ENCODE peak calls at places on chromosome 15, in four cellular contexts. One of them, this sample, is unnamed.

GRCh38 chr15:60751985-60752952 is 273.3 kb upstream of the ICE2 start:
- DNase-seq in K562: no peak
- DNase-seq in GM12878: no peak
- DNase-seq in WTC11: no peak
- DNase-seq in this sample: peak

GRCh38 chr15:33392453-33392852 is 81.7 kb downstream of the RYR3 start:
- DNase-seq in GM12878: no peak
- DNase-seq in K562: no peak
- DNase-seq in WTC11: peak
- DNase-seq in this sample: no peak

GRCh38 chr15:64092075-64092820 is 1.4 kb downstream of the CIAO2A start:
- DNase-seq in K562: no peak
- DNase-seq in WTC11: no peak
- DNase-seq in GM12878: no peak
- DNase-seq in this sample: no peak

GRCh38 chr15:93719941-93720351 is 511.4 kb upstream of the MCTP2 start:
- DNase-seq in GM12878: no peak
- DNase-seq in K562: no peak
- DNase-seq in WTC11: no peak
- DNase-seq in this sample: no peak

GRCh38 chr15:96268421-96269204 is 61.9 kb upstream of the NR2F2 start:
- DNase-seq in WTC11: no peak
- DNase-seq in K562: no peak
- DNase-seq in GM12878: no peak
- DNase-seq in this sample: no peak

GRCh38 chr15:96560246-96560895 is 229.9 kb downstream of the NR2F2 start:
- DNase-seq in GM12878: no peak
- DNase-seq in WTC11: no peak
- DNase-seq in K562: no peak
- DNase-seq in this sample: peak

GRCh38 chr15:82985688-82986441 is at the start of gene RAMAC:
- DNase-seq in GM12878: peak
- DNase-seq in K562: peak
- DNase-seq in WTC11: peak
- DNase-seq in this sample: peak

GRCh38 chr15:50055333-50056278 is 63.4 kb downstream of the ATP8B4 start:
- DNase-seq in GM12878: no peak
- DNase-seq in WTC11: no peak
- DNase-seq in K562: no peak
- DNase-seq in this sample: no peak

GRCh38 chr15:87902772-87903388 is 353.7 kb downstream of the NTRK3 start:
- DNase-seq in WTC11: no peak
- DNase-seq in GM12878: no peak
- DNase-seq in K562: no peak
- DNase-seq in this sample: no peak

GRCh38 chr15:48858401-48858800 is 19.5 kb upstream of the EID1 start:
- DNase-seq in WTC11: no peak
- DNase-seq in K562: peak
- DNase-seq in GM12878: no peak
- DNase-seq in this sample: no peak

GRCh38 chr15:66741646-66742045 is 39.6 kb downstream of the SMAD6 start:
- DNase-seq in WTC11: no peak
- DNase-seq in GM12878: no peak
- DNase-seq in K562: no peak
- DNase-seq in this sample: no peak

GRCh38 chr15:68699124-68699880 is 120.5 kb downstream of the CORO2B start:
- DNase-seq in K562: peak
- DNase-seq in GM12878: no peak
- DNase-seq in WTC11: no peak
- DNase-seq in this sample: no peak

GRCh38 chr15:76684002-76684401 is 221.1 kb downstream of the SCAPER start:
- DNase-seq in K562: no peak
- DNase-seq in GM12878: no peak
- DNase-seq in WTC11: no peak
- DNase-seq in this sample: no peak

GRCh38 chr15:43911235-43911661 is 84.4 kb downstream of the WDR76 start:
- DNase-seq in WTC11: no peak
- DNase-seq in K562: no peak
- DNase-seq in GM12878: no peak
- DNase-seq in this sample: no peak

GRCh38 chr15:43912208-43912607 is 85.4 kb downstream of the WDR76 start:
- DNase-seq in GM12878: no peak
- DNase-seq in WTC11: no peak
- DNase-seq in K562: no peak
- DNase-seq in this sample: no peak

GRCh38 chr15:43915820-43916660 is 89.2 kb downstream of the WDR76 start:
- DNase-seq in GM12878: no peak
- DNase-seq in WTC11: no peak
- DNase-seq in K562: no peak
- DNase-seq in this sample: no peak

GRCh38 chr15:43913941-43914340 is 87.1 kb downstream of the WDR76 start:
- DNase-seq in K562: no peak
- DNase-seq in WTC11: no peak
- DNase-seq in GM12878: no peak
- DNase-seq in this sample: no peak

DNA sequence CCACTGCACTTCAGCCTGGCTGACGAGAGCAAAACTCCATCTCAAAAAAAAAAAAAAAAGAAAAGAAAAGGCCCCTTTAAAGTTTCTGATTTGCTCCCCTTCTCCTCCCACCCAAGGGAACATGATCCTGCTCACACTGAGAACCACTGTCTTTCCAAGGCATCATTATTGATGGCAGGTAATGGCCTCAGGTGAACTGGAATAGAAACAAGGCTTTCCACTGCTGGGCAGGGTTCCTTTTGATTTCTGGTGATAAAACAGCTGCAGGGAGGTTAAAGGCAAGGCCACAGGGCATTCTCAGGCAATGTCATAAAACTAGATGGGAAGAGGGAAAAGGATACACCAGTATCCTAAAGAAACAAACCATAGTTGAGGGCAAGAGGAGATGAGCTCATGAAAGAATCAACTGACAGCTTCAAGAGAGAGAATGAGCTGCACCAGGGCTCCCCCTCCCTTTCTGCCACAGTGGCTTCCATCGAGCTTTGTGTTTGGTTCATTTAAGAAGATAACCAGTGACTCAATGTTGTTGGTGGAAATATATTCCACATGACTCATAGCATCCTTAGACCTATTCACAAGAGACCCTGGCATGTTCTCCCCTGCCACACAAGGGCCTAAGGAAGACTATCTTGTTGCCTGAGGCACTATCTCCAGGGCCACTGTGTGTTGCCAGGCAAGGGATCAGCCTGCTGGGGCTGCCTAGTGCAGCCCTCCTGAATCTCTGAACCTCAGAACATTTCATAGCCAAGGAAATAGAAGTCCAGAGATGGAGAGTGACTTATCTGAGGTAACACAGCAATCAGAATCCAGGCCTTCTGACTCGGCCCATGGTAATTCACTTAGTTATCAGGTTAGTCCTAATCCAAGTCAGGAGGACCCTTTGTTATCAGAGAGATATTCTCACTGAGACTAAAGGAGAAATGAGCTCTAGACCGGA is 86.5 kb downstream of the WDR76 start:
- DNase-seq in K562: no peak
- DNase-seq in GM12878: no peak
- DNase-seq in WTC11: no peak
- DNase-seq in this sample: no peak
- TF ChIP-seq USF1 in K562: no peak
- TF ChIP-seq USF1 in GM12878: no peak
- TF ChIP-seq USF1 in WTC11: no peak
- TF ChIP-seq USF1 in this sample: no peak

DNA sequence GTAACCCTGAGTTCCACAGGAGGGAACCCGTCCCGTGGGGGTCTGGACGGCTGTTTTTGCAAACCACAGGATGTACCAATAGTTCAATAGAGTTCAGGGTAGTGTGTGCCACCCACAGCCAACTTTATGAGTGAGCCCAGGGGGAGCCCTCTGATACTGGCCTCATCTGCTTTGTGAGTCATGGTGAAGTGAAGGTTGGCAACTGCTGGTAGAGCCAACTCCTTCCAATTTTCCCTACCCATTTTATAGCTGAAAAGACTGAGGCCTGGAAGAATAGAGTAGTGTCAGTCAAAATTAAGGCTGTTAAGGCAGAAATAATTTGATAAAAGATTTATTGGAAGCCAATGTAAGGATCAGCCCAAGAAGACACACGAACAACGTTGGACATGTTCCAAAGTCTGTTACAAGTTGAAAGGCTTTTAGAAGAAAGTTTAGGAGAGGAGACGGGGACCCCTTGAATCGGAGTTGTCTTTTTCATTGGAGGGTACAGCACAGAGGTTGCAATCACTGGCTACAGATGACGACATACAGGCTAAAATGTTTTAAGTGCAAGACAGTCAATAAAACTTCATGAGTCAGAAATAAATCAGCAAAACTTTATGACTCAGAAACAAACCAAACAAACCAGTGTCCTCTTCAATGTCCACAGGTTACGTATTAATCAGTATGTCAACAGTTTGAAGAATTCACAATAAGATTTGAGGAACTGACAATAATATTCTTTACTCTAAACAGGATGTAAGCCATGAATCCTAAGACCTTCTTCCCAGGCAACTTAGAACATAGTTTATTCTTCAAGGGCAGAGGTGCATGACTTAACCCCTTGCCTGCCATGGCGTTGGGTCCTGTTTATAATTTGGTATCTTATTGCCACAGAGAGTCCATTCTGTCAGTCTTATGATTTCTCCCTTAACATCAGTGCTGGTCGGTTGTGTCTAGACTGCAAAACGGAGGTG is 62.9 kb upstream of the NR2E3 start:
- DNase-seq in WTC11: no peak
- DNase-seq in GM12878: no peak
- DNase-seq in K562: no peak
- DNase-seq in this sample: no peak
- TF ChIP-seq USF1 in WTC11: no peak
- TF ChIP-seq USF1 in GM12878: no peak
- TF ChIP-seq USF1 in K562: no peak
- TF ChIP-seq USF1 in this sample: no peak

GRCh38 chr15:89448825-89449224 is 47.6 kb downstream of the RHCG start:
- DNase-seq in GM12878: no peak
- DNase-seq in K562: no peak
- DNase-seq in WTC11: no peak
- DNase-seq in this sample: peak
- TF ChIP-seq USF1 in GM12878: no peak
- TF ChIP-seq USF1 in K562: no peak
- TF ChIP-seq USF1 in WTC11: no peak
- TF ChIP-seq USF1 in this sample: no peak

GRCh38 chr15:55587321-55588069 is 650 bp downstream of the PYGO1 start:
- DNase-seq in WTC11: peak
- DNase-seq in K562: no peak
- DNase-seq in GM12878: no peak
- DNase-seq in this sample: peak
- TF ChIP-seq USF1 in WTC11: no peak
- TF ChIP-seq USF1 in K562: no peak
- TF ChIP-seq USF1 in GM12878: no peak
- TF ChIP-seq USF1 in this sample: no peak

DNA sequence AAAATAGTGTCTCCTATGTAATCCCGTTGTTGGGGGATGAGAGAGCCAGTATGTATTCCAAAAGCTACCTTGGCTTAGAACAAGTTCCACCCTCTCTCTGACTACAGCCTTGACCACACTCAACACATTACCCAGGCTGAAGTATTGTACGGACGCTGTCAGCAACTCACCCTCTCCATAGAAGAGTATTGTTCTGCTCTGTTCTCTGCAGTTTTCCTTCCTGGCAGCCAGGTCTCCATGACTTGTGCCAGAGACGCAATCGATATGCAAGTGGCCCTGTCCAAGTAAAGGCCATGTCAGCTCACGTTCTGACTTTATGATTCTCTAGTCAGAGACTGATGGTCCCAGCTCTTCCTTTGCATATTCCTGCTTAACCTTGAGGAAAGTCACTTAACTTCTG is 164.1 kb upstream of the SLCO3A1 start:
- DNase-seq in WTC11: no peak
- DNase-seq in K562: no peak
- DNase-seq in GM12878: no peak
- DNase-seq in this sample: no peak
- TF ChIP-seq USF1 in WTC11: no peak
- TF ChIP-seq USF1 in K562: no peak
- TF ChIP-seq USF1 in GM12878: no peak
- TF ChIP-seq USF1 in this sample: no peak

GRCh38 chr15:90823455-90823974 is 44.9 kb upstream of the FURIN start:
- DNase-seq in GM12878: no peak
- DNase-seq in WTC11: no peak
- DNase-seq in K562: no peak
- DNase-seq in this sample: no peak
- TF ChIP-seq USF1 in GM12878: no peak
- TF ChIP-seq USF1 in WTC11: no peak
- TF ChIP-seq USF1 in K562: no peak
- TF ChIP-seq USF1 in this sample: no peak

This sample was measured in SK-N-SH.